ENCODE peak calls at places on chromosome 20, in six cellular contexts. One of them, this sample, is unnamed.
A peak's percentile ranks its signal among the peaks of the same experiment; 100 is the strongest.

GRCh38 chr20:9995514-9996272 is 39.1 kb upstream of the ANKEF1 start:
- DNase-seq in AG09309: no peak
- DNase-seq in neuronal stem cell: no peak
- DNase-seq in lower leg skin: no peak
- DNase-seq in type B pancreatic cell: no peak
- DNase-seq in osteocyte: no peak
- DNase-seq in this sample: no peak

GRCh38 chr20:35306931-35307517 is 14.8 kb upstream of the FAM83C start:
- DNase-seq in AG09309: no peak
- DNase-seq in neuronal stem cell: peak; percentile 36
- DNase-seq in lower leg skin: peak; percentile 62
- DNase-seq in type B pancreatic cell: no peak
- DNase-seq in osteocyte: no peak
- DNase-seq in this sample: no peak

GRCh38 chr20:57262244-57263126 is 4.0 kb downstream of the BMP7 start:
- DNase-seq in AG09309: no peak
- DNase-seq in neuronal stem cell: no peak
- DNase-seq in lower leg skin: no peak
- DNase-seq in type B pancreatic cell: no peak
- DNase-seq in osteocyte: no peak
- DNase-seq in this sample: no peak

GRCh38 chr20:32929162-32929561 is 70.4 kb downstream of the EFCAB8 start:
- DNase-seq in AG09309: no peak
- DNase-seq in neuronal stem cell: no peak
- DNase-seq in lower leg skin: no peak
- DNase-seq in type B pancreatic cell: no peak
- DNase-seq in osteocyte: no peak
- DNase-seq in this sample: no peak

GRCh38 chr20:20224806-20225205 is 143.1 kb upstream of the INSM1 start:
- DNase-seq in AG09309: no peak
- DNase-seq in neuronal stem cell: no peak
- DNase-seq in lower leg skin: no peak
- DNase-seq in type B pancreatic cell: no peak
- DNase-seq in osteocyte: no peak
- DNase-seq in this sample: no peak

GRCh38 chr20:6831461-6831860 is 64.0 kb downstream of the BMP2 start:
- DNase-seq in AG09309: no peak
- DNase-seq in neuronal stem cell: no peak
- DNase-seq in lower leg skin: no peak
- DNase-seq in type B pancreatic cell: no peak
- DNase-seq in osteocyte: no peak
- DNase-seq in this sample: no peak

GRCh38 chr20:50019466-50020256 is 36.9 kb downstream of the SNAI1 start:
- DNase-seq in AG09309: no peak
- DNase-seq in neuronal stem cell: no peak
- DNase-seq in lower leg skin: no peak
- DNase-seq in type B pancreatic cell: no peak
- DNase-seq in osteocyte: no peak
- DNase-seq in this sample: no peak

GRCh38 chr20:41349943-41350342 is 9.3 kb downstream of the LPIN3 start:
- DNase-seq in AG09309: no peak
- DNase-seq in neuronal stem cell: no peak
- DNase-seq in lower leg skin: no peak
- DNase-seq in type B pancreatic cell: no peak
- DNase-seq in osteocyte: no peak
- DNase-seq in this sample: no peak

GRCh38 chr20:50251992-50252491 is 61.4 kb downstream of the CEBPB start:
- DNase-seq in AG09309: peak; percentile 29
- DNase-seq in neuronal stem cell: no peak
- DNase-seq in lower leg skin: no peak
- DNase-seq in type B pancreatic cell: no peak
- DNase-seq in osteocyte: no peak
- DNase-seq in this sample: peak; percentile 26

GRCh38 chr20:36745234-36745926 is 510 bp downstream of the NDRG3 start:
- DNase-seq in AG09309: no peak
- DNase-seq in neuronal stem cell: no peak
- DNase-seq in lower leg skin: no peak
- DNase-seq in type B pancreatic cell: no peak
- DNase-seq in osteocyte: no peak
- DNase-seq in this sample: no peak

GRCh38 chr20:59802018-59802417 is 131.4 kb downstream of the SYCP2 start:
- DNase-seq in AG09309: no peak
- DNase-seq in neuronal stem cell: no peak
- DNase-seq in lower leg skin: peak; percentile 4
- DNase-seq in type B pancreatic cell: no peak
- DNase-seq in osteocyte: no peak
- DNase-seq in this sample: no peak

GRCh38 chr20:38034961-38035360 is 1.4 kb downstream of the RPRD1B start:
- DNase-seq in AG09309: no peak
- DNase-seq in neuronal stem cell: no peak
- DNase-seq in lower leg skin: no peak
- DNase-seq in type B pancreatic cell: no peak
- DNase-seq in osteocyte: no peak
- DNase-seq in this sample: no peak

GRCh38 chr20:11792229-11792953 is 125.3 kb upstream of the BTBD3 start:
- DNase-seq in AG09309: no peak
- DNase-seq in neuronal stem cell: no peak
- DNase-seq in lower leg skin: no peak
- DNase-seq in type B pancreatic cell: no peak
- DNase-seq in osteocyte: no peak
- DNase-seq in this sample: no peak

GRCh38 chr20:21265457-21266190 is 37.5 kb upstream of the XRN2 start:
- DNase-seq in AG09309: no peak
- DNase-seq in neuronal stem cell: no peak
- DNase-seq in lower leg skin: no peak
- DNase-seq in type B pancreatic cell: no peak
- DNase-seq in osteocyte: no peak
- DNase-seq in this sample: no peak

GRCh38 chr20:45340951-45341350 is 7.3 kb downstream of the SDC4 start:
- DNase-seq in AG09309: no peak
- DNase-seq in neuronal stem cell: no peak
- DNase-seq in lower leg skin: no peak
- DNase-seq in type B pancreatic cell: no peak
- DNase-seq in osteocyte: no peak
- DNase-seq in this sample: no peak

GRCh38 chr20:58597021-58597940 is 53.8 kb upstream of the STX16 start:
- DNase-seq in AG09309: no peak
- DNase-seq in neuronal stem cell: no peak
- DNase-seq in lower leg skin: peak; percentile 24
- DNase-seq in type B pancreatic cell: no peak
- DNase-seq in osteocyte: no peak
- DNase-seq in this sample: no peak

GRCh38 chr20:57094991-57095390 is 171.4 kb downstream of the BMP7 start:
- DNase-seq in AG09309: no peak
- DNase-seq in neuronal stem cell: no peak
- DNase-seq in lower leg skin: no peak
- DNase-seq in type B pancreatic cell: no peak
- DNase-seq in osteocyte: no peak
- DNase-seq in this sample: no peak

GRCh38 chr20:3222635-3223600 is 13.6 kb downstream of the ITPA start:
- DNase-seq in AG09309: no peak
- DNase-seq in neuronal stem cell: no peak
- DNase-seq in lower leg skin: no peak
- DNase-seq in type B pancreatic cell: no peak
- DNase-seq in osteocyte: no peak
- DNase-seq in this sample: no peak

GRCh38 chr20:17995967-17996819 is 27.4 kb downstream of the MGME1 start:
- DNase-seq in AG09309: peak; percentile 40
- DNase-seq in neuronal stem cell: peak; percentile 41
- DNase-seq in lower leg skin: peak; percentile 48
- DNase-seq in type B pancreatic cell: no peak
- DNase-seq in osteocyte: no peak
- DNase-seq in this sample: no peak

GRCh38 chr20:51446656-51447055 is 95.9 kb downstream of the NFATC2 start:
- DNase-seq in AG09309: no peak
- DNase-seq in neuronal stem cell: no peak
- DNase-seq in lower leg skin: no peak
- DNase-seq in type B pancreatic cell: no peak
- DNase-seq in osteocyte: no peak
- DNase-seq in this sample: no peak

GRCh38 chr20:23404196-23404595 is 17.1 kb downstream of the NAPB start:
- DNase-seq in AG09309: no peak
- DNase-seq in neuronal stem cell: no peak
- DNase-seq in lower leg skin: no peak
- DNase-seq in type B pancreatic cell: no peak
- DNase-seq in osteocyte: no peak
- DNase-seq in this sample: no peak

This sample was measured in non-pigmented ciliary epithelial cell.